ENCODE peak calls at places on chromosome 14, in nine cellular contexts. D, O, R, G, Z, X, H, U and B are unnamed samples.

GRCh38 chr14:68941820-68942219 is 37.3 kb downstream of the ACTN1 start:
- DNase-seq in D (peak; percentile 98), O (no peak), R (no peak), G (peak; percentile 49), Z (peak; percentile 91), X (peak; percentile 61), H (peak; percentile 97), U (peak; percentile 76), B (peak; percentile 96)

GRCh38 chr14:56660677-56661389 is 81.2 kb downstream of the TMEM260 start:
- DNase-seq in D (no peak), O (no peak), R (no peak), G (no peak), Z (no peak), X (no peak), H (no peak), U (no peak), B (no peak)

GRCh38 chr14:81831128-81831815 is 297.6 kb upstream of the SEL1L start:
- DNase-seq in D (peak; percentile 45), O (no peak), R (no peak), G (peak; percentile 67), Z (peak; percentile 46), X (no peak), H (no peak), U (no peak), B (no peak)

GRCh38 chr14:96747006-96747405 is 50.2 kb upstream of the VRK1 start:
- DNase-seq in D (no peak), O (no peak), R (peak; percentile 44), G (no peak), Z (no peak), X (no peak), H (no peak), U (peak; percentile 10), B (no peak)

GRCh38 chr14:27392153-27392552 is 794.3 kb upstream of the NOVA1 start:
- DNase-seq in D (peak; percentile 8), O (no peak), R (no peak), G (no peak), Z (no peak), X (no peak), H (no peak), U (no peak), B (no peak)

GRCh38 chr14:106308839-106309389 is 782.5 kb downstream of the TMEM121 start:
- DNase-seq in D (no peak), O (peak; percentile 75), R (peak; percentile 95), G (no peak), Z (no peak), X (no peak), H (peak; percentile 2), U (no peak), B (no peak)

GRCh38 chr14:57168138-57168695 is 100.5 kb downstream of the EXOC5 start:
- DNase-seq in D (no peak), O (no peak), R (no peak), G (no peak), Z (no peak), X (no peak), H (no peak), U (no peak), B (no peak)

GRCh38 chr14:20343855-20344205 is 395 bp downstream of the PARP2 start:
- DNase-seq in D (peak; percentile 43), O (no peak), R (no peak), G (no peak), Z (peak; percentile 26), X (no peak), H (peak; percentile 44), U (no peak), B (no peak)

GRCh38 chr14:85618978-85619377 is 89.0 kb downstream of the FLRT2 start:
- DNase-seq in D (no peak), O (no peak), R (no peak), G (peak; percentile 41), Z (no peak), X (no peak), H (no peak), U (no peak), B (no peak)

GRCh38 chr14:70036665-70037064 is 152.1 kb downstream of the SLC8A3 start:
- DNase-seq in D (peak; percentile 25), O (no peak), R (no peak), G (no peak), Z (no peak), X (no peak), H (peak; percentile 63), U (no peak), B (no peak)

GRCh38 chr14:94748667-94749347 is 21.1 kb downstream of the GSC start:
- DNase-seq in D (no peak), O (no peak), R (peak; percentile 71), G (no peak), Z (no peak), X (no peak), H (peak; percentile 51), U (no peak), B (no peak)

GRCh38 chr14:36748814-36749213 is 87.2 kb downstream of the PAX9 start:
- DNase-seq in D (no peak), O (no peak), R (no peak), G (no peak), Z (no peak), X (no peak), H (no peak), U (no peak), B (no peak)

GRCh38 chr14:102620413-102620812 is 28.0 kb downstream of the RCOR1 start:
- DNase-seq in D (no peak), O (no peak), R (no peak), G (no peak), Z (peak; percentile 26), X (no peak), H (peak; percentile 28), U (no peak), B (peak; percentile 74)

GRCh38 chr14:38951451-38951850 is 151.6 kb downstream of the SEC23A start:
- DNase-seq in D (no peak), O (no peak), R (no peak), G (no peak), Z (peak; percentile 61), X (no peak), H (peak; percentile 64), U (no peak), B (peak; percentile 51)

GRCh38 chr14:106556665-106557289 is 1030.4 kb downstream of the TMEM121 start:
- DNase-seq in D (no peak), O (peak; percentile 84), R (peak; percentile 87), G (no peak), Z (no peak), X (no peak), H (no peak), U (no peak), B (no peak)

GRCh38 chr14:92106095-92106937 is at the start of gene ATXN3:
- DNase-seq in D (peak; percentile 99), O (peak; percentile 99), R (peak; percentile 99), G (peak; percentile 98), Z (peak; percentile 99), X (peak; percentile 96), H (peak; percentile 99), U (peak; percentile 96), B (peak; percentile 99)

GRCh38 chr14:92109490-92109889 is 3.1 kb upstream of the ATXN3 start:
- DNase-seq in D (no peak), O (no peak), R (no peak), G (no peak), Z (no peak), X (no peak), H (no peak), U (no peak), B (no peak)

GRCh38 chr14:92105845-92106094 is 612 bp downstream of the ATXN3 start:
- DNase-seq in D (peak; percentile 48), O (peak; percentile 73), R (peak; percentile 63), G (no peak), Z (peak; percentile 76), X (no peak), H (no peak), U (no peak), B (peak; percentile 84)

GRCh38 chr14:92105073-92105844 is 1.1 kb downstream of the ATXN3 start:
- DNase-seq in D (peak; percentile 52), O (no peak), R (no peak), G (no peak), Z (no peak), X (no peak), H (peak; percentile 66), U (no peak), B (no peak)

GRCh38 chr14:92108345-92109254 is 2.2 kb upstream of the ATXN3 start:
- DNase-seq in D (no peak), O (no peak), R (peak; percentile 18), G (no peak), Z (no peak), X (no peak), H (peak; percentile 6), U (no peak), B (no peak)
- H3K4me3 ChIP-seq in D (no peak overlapping the region), O (no peak overlapping the region), R (no peak overlapping the region), G (no peak overlapping the region), Z (no peak overlapping the region), X (no peak overlapping the region), H (no peak overlapping the region), U (no peak overlapping the region), B (no peak overlapping the region)

GRCh38 chr14:75476274-75476995 is 45.8 kb upstream of the BATF start:
- DNase-seq in D (no peak), O (peak; percentile 89), R (peak; percentile 27), G (peak; percentile 46), Z (peak; percentile 40), X (no peak), H (no peak), U (no peak), B (peak; percentile 74)
- TF ChIP-seq CTCF in D (no peak), O (no peak), R (no peak), G (no peak), Z (no peak), X (peak; percentile 13), H (no peak), U (no peak), B (no peak)

GRCh38 chr14:59482471-59483331 is 1.5 kb downstream of the L3HYPDH start:
- DNase-seq in D (peak; percentile 93), O (no peak), R (peak; percentile 38), G (no peak), Z (peak; percentile 86), X (peak; percentile 89), H (peak; percentile 86), U (no peak), B (peak; percentile 80)

GRCh38 chr14:59483819-59484610 is at the start of the genes JKAMP and L3HYPDH:
- DNase-seq in D (peak; percentile 96), O (peak; percentile 99), R (peak; percentile 99), G (peak; percentile 95), Z (peak; percentile 96), X (peak; percentile 87), H (peak; percentile 96), U (peak; percentile 95), B (peak; percentile 96)

GRCh38 chr14:59481407-59482119 is 2.6 kb downstream of the L3HYPDH start:
- DNase-seq in D (peak; percentile 49), O (no peak), R (no peak), G (no peak), Z (peak; percentile 81), X (no peak), H (peak; percentile 60), U (no peak), B (peak; percentile 65)

GRCh38 chr14:59483360-59483759 is 848 bp downstream of the L3HYPDH start:
- DNase-seq in D (peak; percentile 52), O (no peak), R (no peak), G (no peak), Z (peak; percentile 65), X (peak; percentile 41), H (peak; percentile 52), U (no peak), B (peak; percentile 57)

GRCh38 chr14:59482120-59482434 is 2.1 kb downstream of the L3HYPDH start:
- DNase-seq in D (no peak), O (no peak), R (no peak), G (no peak), Z (no peak), X (no peak), H (no peak), U (no peak), B (no peak)
- H3K4me3 ChIP-seq in D (peak overlapping the region; percentile 64), O (peak overlapping the region; percentile 92), R (no peak overlapping the region), G (no peak overlapping the region), Z (peak overlapping the region; percentile 90), X (peak overlapping the region; percentile 87), H (peak overlapping the region; percentile 91), U (peak overlapping the region; percentile 95), B (peak overlapping the region; percentile 94)

GRCh38 chr14:80105488-80105994 is 105.8 kb downstream of the DIO2 start:
- DNase-seq in D (no peak), O (no peak), R (no peak), G (no peak), Z (no peak), X (no peak), H (no peak), U (no peak), B (no peak)
- TF ChIP-seq CTCF in D (no peak), O (no peak), R (no peak), G (no peak), Z (no peak), X (no peak), H (no peak), U (no peak), B (no peak)